ENCODE peak calls at places on chromosomes 2 and 18, in eight cellular contexts. One of them, this sample, is unnamed.

GRCh38 chr2:55156326-55156725 is 75.8 kb downstream of the CLHC1 start:
- DNase-seq in AG20443: peak; percentile 39
- DNase-seq in stimulated activated CD8-positive, alpha-beta memory T cell treated with anti-CD3 and anti-CD28 coated beads, Interleukin-7, amount 100 ng/mL, for 4 hours: no peak
- DNase-seq in upper lobe of right lung: no peak
- DNase-seq in EL: no peak
- DNase-seq in stimulated activated CD4-positive, alpha-beta T cell treated with anti-CD3 and anti-CD28 coated beads, Interleukin-4, amount 100 ng/mL, for 24 hours: no peak
- DNase-seq in HFFc6: no peak
- DNase-seq in left colon: no peak
- DNase-seq in this sample: no peak

GRCh38 chr2:61946661-61947060 is 41.2 kb downstream of the COMMD1 start:
- DNase-seq in AG20443: no peak
- DNase-seq in left colon: no peak
- DNase-seq in upper lobe of right lung: no peak
- DNase-seq in EL: peak; percentile 31
- DNase-seq in stimulated activated CD8-positive, alpha-beta memory T cell treated with anti-CD3 and anti-CD28 coated beads, Interleukin-7, amount 100 ng/mL, for 4 hours: no peak
- DNase-seq in HFFc6: no peak
- DNase-seq in stimulated activated CD4-positive, alpha-beta T cell treated with anti-CD3 and anti-CD28 coated beads, Interleukin-4, amount 100 ng/mL, for 24 hours: no peak
- DNase-seq in this sample: no peak

GRCh38 chr2:88355486-88355885 is 97.0 kb downstream of the FOXI3 start:
- DNase-seq in upper lobe of right lung: no peak
- DNase-seq in stimulated activated CD8-positive, alpha-beta memory T cell treated with anti-CD3 and anti-CD28 coated beads, Interleukin-7, amount 100 ng/mL, for 4 hours: no peak
- DNase-seq in left colon: no peak
- DNase-seq in EL: no peak
- DNase-seq in AG20443: no peak
- DNase-seq in stimulated activated CD4-positive, alpha-beta T cell treated with anti-CD3 and anti-CD28 coated beads, Interleukin-4, amount 100 ng/mL, for 24 hours: no peak
- DNase-seq in HFFc6: no peak
- DNase-seq in this sample: no peak

GRCh38 chr2:163553601-163554000 is 182.2 kb downstream of the FIGN start:
- DNase-seq in HFFc6: no peak
- DNase-seq in AG20443: no peak
- DNase-seq in upper lobe of right lung: no peak
- DNase-seq in stimulated activated CD8-positive, alpha-beta memory T cell treated with anti-CD3 and anti-CD28 coated beads, Interleukin-7, amount 100 ng/mL, for 4 hours: no peak
- DNase-seq in left colon: no peak
- DNase-seq in stimulated activated CD4-positive, alpha-beta T cell treated with anti-CD3 and anti-CD28 coated beads, Interleukin-4, amount 100 ng/mL, for 24 hours: no peak
- DNase-seq in EL: peak; percentile 16
- DNase-seq in this sample: no peak

GRCh38 chr2:182907081-182907830 is 40.8 kb upstream of the FRZB start:
- DNase-seq in stimulated activated CD4-positive, alpha-beta T cell treated with anti-CD3 and anti-CD28 coated beads, Interleukin-4, amount 100 ng/mL, for 24 hours: no peak
- DNase-seq in HFFc6: no peak
- DNase-seq in EL: no peak
- DNase-seq in upper lobe of right lung: no peak
- DNase-seq in left colon: no peak
- DNase-seq in stimulated activated CD8-positive, alpha-beta memory T cell treated with anti-CD3 and anti-CD28 coated beads, Interleukin-7, amount 100 ng/mL, for 4 hours: no peak
- DNase-seq in AG20443: no peak
- DNase-seq in this sample: no peak

GRCh38 chr2:126403039-126403666 is 252.8 kb upstream of the GYPC start:
- DNase-seq in upper lobe of right lung: no peak
- DNase-seq in HFFc6: no peak
- DNase-seq in stimulated activated CD8-positive, alpha-beta memory T cell treated with anti-CD3 and anti-CD28 coated beads, Interleukin-7, amount 100 ng/mL, for 4 hours: no peak
- DNase-seq in EL: no peak
- DNase-seq in left colon: no peak
- DNase-seq in stimulated activated CD4-positive, alpha-beta T cell treated with anti-CD3 and anti-CD28 coated beads, Interleukin-4, amount 100 ng/mL, for 24 hours: no peak
- DNase-seq in AG20443: no peak
- DNase-seq in this sample: no peak

GRCh38 chr2:192315543-192315942 is 120.8 kb upstream of the TMEFF2 start:
- DNase-seq in stimulated activated CD4-positive, alpha-beta T cell treated with anti-CD3 and anti-CD28 coated beads, Interleukin-4, amount 100 ng/mL, for 24 hours: no peak
- DNase-seq in left colon: no peak
- DNase-seq in upper lobe of right lung: no peak
- DNase-seq in HFFc6: no peak
- DNase-seq in AG20443: no peak
- DNase-seq in stimulated activated CD8-positive, alpha-beta memory T cell treated with anti-CD3 and anti-CD28 coated beads, Interleukin-7, amount 100 ng/mL, for 4 hours: no peak
- DNase-seq in EL: no peak
- DNase-seq in this sample: no peak

GRCh38 chr2:218017211-218018053 is 14.6 kb upstream of the TNS1 start:
- DNase-seq in HFFc6: no peak
- DNase-seq in upper lobe of right lung: peak; percentile 38
- DNase-seq in left colon: no peak
- DNase-seq in AG20443: no peak
- DNase-seq in EL: no peak
- DNase-seq in stimulated activated CD4-positive, alpha-beta T cell treated with anti-CD3 and anti-CD28 coated beads, Interleukin-4, amount 100 ng/mL, for 24 hours: no peak
- DNase-seq in stimulated activated CD8-positive, alpha-beta memory T cell treated with anti-CD3 and anti-CD28 coated beads, Interleukin-7, amount 100 ng/mL, for 4 hours: no peak
- DNase-seq in this sample: no peak

GRCh38 chr2:10264506-10265327 is 38.0 kb upstream of the HPCAL1 start:
- DNase-seq in stimulated activated CD4-positive, alpha-beta T cell treated with anti-CD3 and anti-CD28 coated beads, Interleukin-4, amount 100 ng/mL, for 24 hours: no peak
- DNase-seq in AG20443: no peak
- DNase-seq in left colon: peak; percentile 4
- DNase-seq in EL: no peak
- DNase-seq in HFFc6: no peak
- DNase-seq in upper lobe of right lung: peak; percentile 47
- DNase-seq in stimulated activated CD8-positive, alpha-beta memory T cell treated with anti-CD3 and anti-CD28 coated beads, Interleukin-7, amount 100 ng/mL, for 4 hours: no peak
- DNase-seq in this sample: no peak

GRCh38 chr2:104844813-104845551 is 8.9 kb upstream of the POU3F3 start:
- DNase-seq in left colon: no peak
- DNase-seq in HFFc6: no peak
- DNase-seq in EL: no peak
- DNase-seq in upper lobe of right lung: no peak
- DNase-seq in stimulated activated CD4-positive, alpha-beta T cell treated with anti-CD3 and anti-CD28 coated beads, Interleukin-4, amount 100 ng/mL, for 24 hours: no peak
- DNase-seq in stimulated activated CD8-positive, alpha-beta memory T cell treated with anti-CD3 and anti-CD28 coated beads, Interleukin-7, amount 100 ng/mL, for 4 hours: no peak
- DNase-seq in AG20443: no peak
- DNase-seq in this sample: no peak

GRCh38 chr2:168478206-168478605 is 22.1 kb downstream of the CERS6 start:
- DNase-seq in stimulated activated CD8-positive, alpha-beta memory T cell treated with anti-CD3 and anti-CD28 coated beads, Interleukin-7, amount 100 ng/mL, for 4 hours: no peak
- DNase-seq in upper lobe of right lung: no peak
- DNase-seq in AG20443: no peak
- DNase-seq in stimulated activated CD4-positive, alpha-beta T cell treated with anti-CD3 and anti-CD28 coated beads, Interleukin-4, amount 100 ng/mL, for 24 hours: no peak
- DNase-seq in EL: no peak
- DNase-seq in HFFc6: no peak
- DNase-seq in left colon: no peak
- DNase-seq in this sample: no peak

GRCh38 chr2:171334171-171334570 is 99.6 kb downstream of the METTL8 start:
- DNase-seq in stimulated activated CD8-positive, alpha-beta memory T cell treated with anti-CD3 and anti-CD28 coated beads, Interleukin-7, amount 100 ng/mL, for 4 hours: no peak
- DNase-seq in AG20443: no peak
- DNase-seq in left colon: no peak
- DNase-seq in upper lobe of right lung: no peak
- DNase-seq in HFFc6: no peak
- DNase-seq in EL: no peak
- DNase-seq in stimulated activated CD4-positive, alpha-beta T cell treated with anti-CD3 and anti-CD28 coated beads, Interleukin-4, amount 100 ng/mL, for 24 hours: no peak
- DNase-seq in this sample: no peak

GRCh38 chr2:148577845-148578492 is 66.6 kb upstream of the EPC2 start:
- DNase-seq in HFFc6: no peak
- DNase-seq in upper lobe of right lung: no peak
- DNase-seq in EL: no peak
- DNase-seq in stimulated activated CD8-positive, alpha-beta memory T cell treated with anti-CD3 and anti-CD28 coated beads, Interleukin-7, amount 100 ng/mL, for 4 hours: no peak
- DNase-seq in AG20443: no peak
- DNase-seq in stimulated activated CD4-positive, alpha-beta T cell treated with anti-CD3 and anti-CD28 coated beads, Interleukin-4, amount 100 ng/mL, for 24 hours: no peak
- DNase-seq in left colon: no peak
- DNase-seq in this sample: no peak

GRCh38 chr2:29920130-29920577 is 1.2 kb downstream of the ALK start:
- DNase-seq in HFFc6: no peak
- DNase-seq in stimulated activated CD4-positive, alpha-beta T cell treated with anti-CD3 and anti-CD28 coated beads, Interleukin-4, amount 100 ng/mL, for 24 hours: peak; percentile 35
- DNase-seq in upper lobe of right lung: peak; percentile 77
- DNase-seq in EL: peak; percentile 30
- DNase-seq in left colon: peak; percentile 26
- DNase-seq in AG20443: peak; percentile 70
- DNase-seq in stimulated activated CD8-positive, alpha-beta memory T cell treated with anti-CD3 and anti-CD28 coated beads, Interleukin-7, amount 100 ng/mL, for 4 hours: no peak
- DNase-seq in this sample: peak; percentile 63

GRCh38 chr2:61969376-61969775 is 63.9 kb downstream of the COMMD1 start:
- DNase-seq in AG20443: no peak
- DNase-seq in HFFc6: no peak
- DNase-seq in stimulated activated CD8-positive, alpha-beta memory T cell treated with anti-CD3 and anti-CD28 coated beads, Interleukin-7, amount 100 ng/mL, for 4 hours: no peak
- DNase-seq in stimulated activated CD4-positive, alpha-beta T cell treated with anti-CD3 and anti-CD28 coated beads, Interleukin-4, amount 100 ng/mL, for 24 hours: no peak
- DNase-seq in EL: no peak
- DNase-seq in upper lobe of right lung: no peak
- DNase-seq in left colon: no peak
- DNase-seq in this sample: no peak

GRCh38 chr2:152106464-152106863 is 7.6 kb upstream of the CACNB4 start:
- DNase-seq in HFFc6: no peak
- DNase-seq in stimulated activated CD8-positive, alpha-beta memory T cell treated with anti-CD3 and anti-CD28 coated beads, Interleukin-7, amount 100 ng/mL, for 4 hours: no peak
- DNase-seq in stimulated activated CD4-positive, alpha-beta T cell treated with anti-CD3 and anti-CD28 coated beads, Interleukin-4, amount 100 ng/mL, for 24 hours: no peak
- DNase-seq in EL: peak; percentile 20
- DNase-seq in left colon: no peak
- DNase-seq in upper lobe of right lung: no peak
- DNase-seq in AG20443: no peak
- DNase-seq in this sample: no peak

GRCh38 chr2:39632871-39633270 is 32.8 kb upstream of the TMEM178A start:
- DNase-seq in upper lobe of right lung: no peak
- DNase-seq in EL: peak; percentile 74
- DNase-seq in AG20443: peak; percentile 82
- DNase-seq in HFFc6: peak; percentile 78
- DNase-seq in stimulated activated CD4-positive, alpha-beta T cell treated with anti-CD3 and anti-CD28 coated beads, Interleukin-4, amount 100 ng/mL, for 24 hours: no peak
- DNase-seq in left colon: no peak
- DNase-seq in stimulated activated CD8-positive, alpha-beta memory T cell treated with anti-CD3 and anti-CD28 coated beads, Interleukin-7, amount 100 ng/mL, for 4 hours: no peak
- DNase-seq in this sample: no peak

GRCh38 chr2:200054681-200055468 is 99.5 kb downstream of the MAIP1 start:
- DNase-seq in upper lobe of right lung: no peak
- DNase-seq in stimulated activated CD4-positive, alpha-beta T cell treated with anti-CD3 and anti-CD28 coated beads, Interleukin-4, amount 100 ng/mL, for 24 hours: no peak
- DNase-seq in left colon: no peak
- DNase-seq in AG20443: no peak
- DNase-seq in HFFc6: no peak
- DNase-seq in stimulated activated CD8-positive, alpha-beta memory T cell treated with anti-CD3 and anti-CD28 coated beads, Interleukin-7, amount 100 ng/mL, for 4 hours: no peak
- DNase-seq in EL: no peak
- DNase-seq in this sample: no peak

GRCh38 chr18:35071819-35072247 is 30.6 kb downstream of the MAPRE2 start:
- DNase-seq in upper lobe of right lung: no peak
- DNase-seq in stimulated activated CD8-positive, alpha-beta memory T cell treated with anti-CD3 and anti-CD28 coated beads, Interleukin-7, amount 100 ng/mL, for 4 hours: no peak
- DNase-seq in stimulated activated CD4-positive, alpha-beta T cell treated with anti-CD3 and anti-CD28 coated beads, Interleukin-4, amount 100 ng/mL, for 24 hours: no peak
- DNase-seq in left colon: no peak
- DNase-seq in HFFc6: no peak
- DNase-seq in AG20443: no peak
- DNase-seq in EL: no peak
- DNase-seq in this sample: no peak

GRCh38 chr2:223008162-223008561 is 43.8 kb upstream of the KCNE4 start:
- DNase-seq in stimulated activated CD8-positive, alpha-beta memory T cell treated with anti-CD3 and anti-CD28 coated beads, Interleukin-7, amount 100 ng/mL, for 4 hours: no peak
- DNase-seq in left colon: no peak
- DNase-seq in upper lobe of right lung: no peak
- DNase-seq in EL: peak; percentile 49
- DNase-seq in AG20443: peak; percentile 61
- DNase-seq in stimulated activated CD4-positive, alpha-beta T cell treated with anti-CD3 and anti-CD28 coated beads, Interleukin-4, amount 100 ng/mL, for 24 hours: no peak
- DNase-seq in HFFc6: peak; percentile 84
- DNase-seq in this sample: no peak

GRCh38 chr18:8601277-8602032 is 7.8 kb upstream of the RAB12 start:
- DNase-seq in left colon: no peak
- DNase-seq in AG20443: no peak
- DNase-seq in upper lobe of right lung: no peak
- DNase-seq in HFFc6: no peak
- DNase-seq in EL: no peak
- DNase-seq in stimulated activated CD8-positive, alpha-beta memory T cell treated with anti-CD3 and anti-CD28 coated beads, Interleukin-7, amount 100 ng/mL, for 4 hours: no peak
- DNase-seq in stimulated activated CD4-positive, alpha-beta T cell treated with anti-CD3 and anti-CD28 coated beads, Interleukin-4, amount 100 ng/mL, for 24 hours: no peak
- DNase-seq in this sample: no peak

GRCh38 chr18:25853716-25854465 is 236.5 kb downstream of the SS18 start:
- DNase-seq in stimulated activated CD4-positive, alpha-beta T cell treated with anti-CD3 and anti-CD28 coated beads, Interleukin-4, amount 100 ng/mL, for 24 hours: no peak
- DNase-seq in left colon: no peak
- DNase-seq in EL: no peak
- DNase-seq in AG20443: no peak
- DNase-seq in HFFc6: no peak
- DNase-seq in upper lobe of right lung: no peak
- DNase-seq in stimulated activated CD8-positive, alpha-beta memory T cell treated with anti-CD3 and anti-CD28 coated beads, Interleukin-7, amount 100 ng/mL, for 4 hours: no peak
- DNase-seq in this sample: no peak

GRCh38 chr2:84519332-84519957 is 3.1 kb downstream of the DNAH6 start:
- DNase-seq in stimulated activated CD8-positive, alpha-beta memory T cell treated with anti-CD3 and anti-CD28 coated beads, Interleukin-7, amount 100 ng/mL, for 4 hours: no peak
- DNase-seq in stimulated activated CD4-positive, alpha-beta T cell treated with anti-CD3 and anti-CD28 coated beads, Interleukin-4, amount 100 ng/mL, for 24 hours: no peak
- DNase-seq in HFFc6: no peak
- DNase-seq in EL: no peak
- DNase-seq in AG20443: no peak
- DNase-seq in upper lobe of right lung: no peak
- DNase-seq in left colon: no peak
- DNase-seq in this sample: no peak

GRCh38 chr2:162155093-162155492 is 3.0 kb upstream of the GCG start:
- DNase-seq in stimulated activated CD8-positive, alpha-beta memory T cell treated with anti-CD3 and anti-CD28 coated beads, Interleukin-7, amount 100 ng/mL, for 4 hours: no peak
- DNase-seq in HFFc6: no peak
- DNase-seq in upper lobe of right lung: no peak
- DNase-seq in AG20443: no peak
- DNase-seq in left colon: no peak
- DNase-seq in EL: no peak
- DNase-seq in stimulated activated CD4-positive, alpha-beta T cell treated with anti-CD3 and anti-CD28 coated beads, Interleukin-4, amount 100 ng/mL, for 24 hours: no peak
- DNase-seq in this sample: no peak

GRCh38 chr2:138779451-138780440 is at the start of gene NXPH2:
- DNase-seq in HFFc6: no peak
- DNase-seq in stimulated activated CD8-positive, alpha-beta memory T cell treated with anti-CD3 and anti-CD28 coated beads, Interleukin-7, amount 100 ng/mL, for 4 hours: no peak
- DNase-seq in stimulated activated CD4-positive, alpha-beta T cell treated with anti-CD3 and anti-CD28 coated beads, Interleukin-4, amount 100 ng/mL, for 24 hours: no peak
- DNase-seq in EL: no peak
- DNase-seq in AG20443: peak; percentile 17
- DNase-seq in upper lobe of right lung: no peak
- DNase-seq in left colon: no peak
- DNase-seq in this sample: no peak

GRCh38 chr18:26040051-26040656 is 50.3 kb downstream of the SS18 start:
- DNase-seq in stimulated activated CD4-positive, alpha-beta T cell treated with anti-CD3 and anti-CD28 coated beads, Interleukin-4, amount 100 ng/mL, for 24 hours: no peak
- DNase-seq in AG20443: no peak
- DNase-seq in left colon: no peak
- DNase-seq in HFFc6: no peak
- DNase-seq in upper lobe of right lung: no peak
- DNase-seq in stimulated activated CD8-positive, alpha-beta memory T cell treated with anti-CD3 and anti-CD28 coated beads, Interleukin-7, amount 100 ng/mL, for 4 hours: no peak
- DNase-seq in EL: no peak
- DNase-seq in this sample: no peak

GRCh38 chr2:232260075-232260474 is 118.5 kb upstream of the ALPP start:
- DNase-seq in HFFc6: peak; percentile 89
- DNase-seq in EL: peak; percentile 95
- DNase-seq in stimulated activated CD8-positive, alpha-beta memory T cell treated with anti-CD3 and anti-CD28 coated beads, Interleukin-7, amount 100 ng/mL, for 4 hours: no peak
- DNase-seq in upper lobe of right lung: no peak
- DNase-seq in AG20443: peak; percentile 92
- DNase-seq in left colon: no peak
- DNase-seq in stimulated activated CD4-positive, alpha-beta T cell treated with anti-CD3 and anti-CD28 coated beads, Interleukin-4, amount 100 ng/mL, for 24 hours: no peak
- DNase-seq in this sample: no peak

GRCh38 chr2:200509227-200509607 is 651 bp downstream of the KCTD18 start:
- DNase-seq in upper lobe of right lung: no peak
- DNase-seq in stimulated activated CD4-positive, alpha-beta T cell treated with anti-CD3 and anti-CD28 coated beads, Interleukin-4, amount 100 ng/mL, for 24 hours: peak; percentile 6
- DNase-seq in AG20443: peak; percentile 50
- DNase-seq in left colon: peak; percentile 25
- DNase-seq in HFFc6: no peak
- DNase-seq in stimulated activated CD8-positive, alpha-beta memory T cell treated with anti-CD3 and anti-CD28 coated beads, Interleukin-7, amount 100 ng/mL, for 4 hours: no peak
- DNase-seq in EL: peak; percentile 19
- DNase-seq in this sample: peak; percentile 20

GRCh38 chr18:7754725-7755181 is 187.6 kb downstream of the PTPRM start:
- DNase-seq in stimulated activated CD8-positive, alpha-beta memory T cell treated with anti-CD3 and anti-CD28 coated beads, Interleukin-7, amount 100 ng/mL, for 4 hours: no peak
- DNase-seq in stimulated activated CD4-positive, alpha-beta T cell treated with anti-CD3 and anti-CD28 coated beads, Interleukin-4, amount 100 ng/mL, for 24 hours: no peak
- DNase-seq in HFFc6: no peak
- DNase-seq in upper lobe of right lung: no peak
- DNase-seq in AG20443: no peak
- DNase-seq in left colon: no peak
- DNase-seq in EL: no peak
- DNase-seq in this sample: no peak

GRCh38 chr2:152755029-152755428 is 36.6 kb downstream of the ARL6IP6 start:
- DNase-seq in EL: peak; percentile 12
- DNase-seq in stimulated activated CD4-positive, alpha-beta T cell treated with anti-CD3 and anti-CD28 coated beads, Interleukin-4, amount 100 ng/mL, for 24 hours: no peak
- DNase-seq in HFFc6: no peak
- DNase-seq in stimulated activated CD8-positive, alpha-beta memory T cell treated with anti-CD3 and anti-CD28 coated beads, Interleukin-7, amount 100 ng/mL, for 4 hours: no peak
- DNase-seq in AG20443: no peak
- DNase-seq in left colon: no peak
- DNase-seq in upper lobe of right lung: no peak
- DNase-seq in this sample: no peak

GRCh38 chr18:51907687-51908597 is 432.1 kb upstream of the DCC start:
- DNase-seq in left colon: no peak
- DNase-seq in EL: no peak
- DNase-seq in AG20443: no peak
- DNase-seq in stimulated activated CD4-positive, alpha-beta T cell treated with anti-CD3 and anti-CD28 coated beads, Interleukin-4, amount 100 ng/mL, for 24 hours: no peak
- DNase-seq in upper lobe of right lung: no peak
- DNase-seq in stimulated activated CD8-positive, alpha-beta memory T cell treated with anti-CD3 and anti-CD28 coated beads, Interleukin-7, amount 100 ng/mL, for 4 hours: no peak
- DNase-seq in HFFc6: no peak
- DNase-seq in this sample: no peak

GRCh38 chr2:120637847-120638246 is 97.8 kb upstream of the GLI2 start:
- DNase-seq in HFFc6: no peak
- DNase-seq in stimulated activated CD8-positive, alpha-beta memory T cell treated with anti-CD3 and anti-CD28 coated beads, Interleukin-7, amount 100 ng/mL, for 4 hours: no peak
- DNase-seq in AG20443: no peak
- DNase-seq in upper lobe of right lung: no peak
- DNase-seq in left colon: no peak
- DNase-seq in EL: no peak
- DNase-seq in stimulated activated CD4-positive, alpha-beta T cell treated with anti-CD3 and anti-CD28 coated beads, Interleukin-4, amount 100 ng/mL, for 24 hours: no peak
- DNase-seq in this sample: no peak

GRCh38 chr2:233399306-233400225 is 45.3 kb downstream of the DGKD start:
- DNase-seq in left colon: no peak
- DNase-seq in HFFc6: no peak
- DNase-seq in stimulated activated CD8-positive, alpha-beta memory T cell treated with anti-CD3 and anti-CD28 coated beads, Interleukin-7, amount 100 ng/mL, for 4 hours: peak; percentile 45
- DNase-seq in upper lobe of right lung: no peak
- DNase-seq in stimulated activated CD4-positive, alpha-beta T cell treated with anti-CD3 and anti-CD28 coated beads, Interleukin-4, amount 100 ng/mL, for 24 hours: peak; percentile 43
- DNase-seq in EL: no peak
- DNase-seq in AG20443: no peak
- DNase-seq in this sample: peak; percentile 67

GRCh38 chr2:138182913-138183312 is 218.6 kb downstream of the HNMT start:
- DNase-seq in HFFc6: no peak
- DNase-seq in left colon: no peak
- DNase-seq in stimulated activated CD8-positive, alpha-beta memory T cell treated with anti-CD3 and anti-CD28 coated beads, Interleukin-7, amount 100 ng/mL, for 4 hours: no peak
- DNase-seq in upper lobe of right lung: no peak
- DNase-seq in EL: no peak
- DNase-seq in AG20443: peak; percentile 32
- DNase-seq in stimulated activated CD4-positive, alpha-beta T cell treated with anti-CD3 and anti-CD28 coated beads, Interleukin-4, amount 100 ng/mL, for 24 hours: no peak
- DNase-seq in this sample: no peak